ENCODE peak calls at places on chromosomes 1 and 21, in ten cellular contexts. R, F, J, T, I, A, N, Q, K and Y are unnamed samples.

GRCh38 chr21:45488839-45489479 is 53.3 kb downstream of the SLC19A1 start:
- DNase-seq in R (no peak), F (no peak), J (no peak), T (no peak), I (no peak), A (no peak), N (no peak), Q (no peak), K (no peak), Y (no peak)

GRCh38 chr1:81802601-81803422 is 2.1 kb downstream of the ADGRL2 start:
- DNase-seq in R (peak), F (peak), J (peak), T (peak), I (peak), A (peak), N (no peak), Q (peak), K (peak), Y (peak)

GRCh38 chr1:41650176-41650519 is 165.7 kb upstream of the EDN2 start:
- DNase-seq in R (no peak), F (no peak), J (no peak), T (no peak), I (no peak), A (no peak), N (no peak), Q (peak), K (no peak), Y (no peak)

GRCh38 chr1:182861994-182862393 is 22.8 kb downstream of the DHX9 start:
- DNase-seq in R (peak), F (no peak), J (no peak), T (no peak), I (no peak), A (no peak), N (no peak), Q (no peak), K (peak), Y (peak)

GRCh38 chr1:41811051-41811795 is 107.5 kb downstream of the HIVEP3 start:
- DNase-seq in R (peak), F (no peak), J (no peak), T (no peak), I (no peak), A (no peak), N (no peak), Q (peak), K (peak), Y (peak)

GRCh38 chr1:215111916-215112315 is 29.4 kb downstream of the KCNK2 start:
- DNase-seq in R (no peak), F (no peak), J (no peak), T (no peak), I (no peak), A (no peak), N (no peak), Q (no peak), K (no peak), Y (no peak)

GRCh38 chr1:59290173-59290954 is 6.5 kb upstream of the FGGY start:
- DNase-seq in R (peak), F (peak), J (peak), T (no peak), I (peak), A (no peak), N (peak), Q (no peak), K (peak), Y (peak)

GRCh38 chr1:30697977-30698376 is 25.4 kb downstream of the MATN1 start:
- DNase-seq in R (peak), F (peak), J (peak), T (no peak), I (no peak), A (peak), N (no peak), Q (peak), K (peak), Y (peak)

GRCh38 chr1:118013336-118013735 is 83.8 kb downstream of the WDR3 start:
- DNase-seq in R (no peak), F (no peak), J (no peak), T (no peak), I (no peak), A (no peak), N (no peak), Q (no peak), K (no peak), Y (no peak)

GRCh38 chr1:93751391-93752250 is 70.0 kb upstream of the BCAR3 start:
- DNase-seq in R (no peak), F (peak), J (no peak), T (no peak), I (no peak), A (no peak), N (no peak), Q (no peak), K (no peak), Y (no peak)

GRCh38 chr1:35554261-35555211 is 2.7 kb downstream of the KIAA0319L start:
- DNase-seq in R (no peak), F (no peak), J (no peak), T (no peak), I (no peak), A (no peak), N (no peak), Q (no peak), K (no peak), Y (peak)

GRCh38 chr1:21508580-21509350 is 458 bp upstream of the ALPL start:
- DNase-seq in R (no peak), F (peak), J (peak), T (peak), I (peak), A (peak), N (no peak), Q (peak), K (peak), Y (peak)

GRCh38 chr1:155858805-155859233 is 548 bp upstream of the SYT11 start:
- DNase-seq in R (peak), F (no peak), J (peak), T (peak), I (peak), A (peak), N (no peak), Q (peak), K (no peak), Y (no peak)

GRCh38 chr1:10538608-10539355 is 64.0 kb downstream of the PEX14 start:
- DNase-seq in R (no peak), F (no peak), J (no peak), T (no peak), I (no peak), A (no peak), N (no peak), Q (no peak), K (peak), Y (no peak)

GRCh38 chr1:171226757-171227370 is 21.4 kb upstream of the FMO1 start:
- DNase-seq in R (peak), F (peak), J (peak), T (peak), I (no peak), A (no peak), N (peak), Q (peak), K (peak), Y (peak)

GRCh38 chr1:208475951-208476824 is 232.0 kb upstream of the PLXNA2 start:
- DNase-seq in R (no peak), F (peak), J (no peak), T (peak), I (no peak), A (no peak), N (no peak), Q (peak), K (no peak), Y (peak)

GRCh38 chr1:180586671-180587155 is 27.9 kb downstream of the OVAAL start:
- DNase-seq in R (peak), F (no peak), J (peak), T (no peak), I (peak), A (no peak), N (no peak), Q (peak), K (peak), Y (peak)

GRCh38 chr21:29299906-29300546 is 1.3 kb downstream of the BACH1 start:
- DNase-seq in R (peak), F (peak), J (peak), T (peak), I (peak), A (no peak), N (peak), Q (peak), K (peak), Y (peak)

GRCh38 chr1:207871117-207871649 is 39.7 kb downstream of the CD34 start:
- DNase-seq in R (no peak), F (no peak), J (no peak), T (no peak), I (no peak), A (no peak), N (no peak), Q (no peak), K (no peak), Y (no peak)

GRCh38 chr1:39574646-39575045 is 1.9 kb downstream of the PABPC4 start:
- DNase-seq in R (no peak), F (peak), J (peak), T (no peak), I (peak), A (no peak), N (no peak), Q (no peak), K (peak), Y (no peak)

GRCh38 chr1:110341872-110342331 is 2.7 kb downstream of the RBM15 start:
- DNase-seq in R (no peak), F (no peak), J (no peak), T (no peak), I (no peak), A (no peak), N (no peak), Q (no peak), K (no peak), Y (no peak)

GRCh38 chr1:239912471-239912870 is 179.2 kb upstream of the FMN2 start:
- DNase-seq in R (no peak), F (no peak), J (no peak), T (no peak), I (no peak), A (no peak), N (no peak), Q (peak), K (peak), Y (peak)

GRCh38 chr1:6037338-6037762 is 8.3 kb upstream of the KCNAB2 start:
- DNase-seq in R (no peak), F (no peak), J (no peak), T (no peak), I (no peak), A (no peak), N (no peak), Q (peak), K (peak), Y (peak)

GRCh38 chr1:64733576-64734288 is 11.1 kb upstream of the RAVER2 start:
- DNase-seq in R (peak), F (no peak), J (no peak), T (no peak), I (no peak), A (no peak), N (no peak), Q (peak), K (peak), Y (peak)

GRCh38 chr1:101975371-101975770 is 21.4 kb downstream of the OLFM3 start:
- DNase-seq in R (no peak), F (no peak), J (no peak), T (no peak), I (no peak), A (no peak), N (no peak), Q (no peak), K (no peak), Y (no peak)

GRCh38 chr1:233631810-233632375 is 18.0 kb downstream of the KCNK1 start:
- DNase-seq in R (no peak), F (no peak), J (no peak), T (no peak), I (no peak), A (no peak), N (no peak), Q (no peak), K (no peak), Y (no peak)

GRCh38 chr1:161223805-161224694 is 622 bp upstream of the APOA2 start:
- DNase-seq in R (no peak), F (no peak), J (no peak), T (no peak), I (no peak), A (no peak), N (no peak), Q (no peak), K (no peak), Y (no peak)

GRCh38 chr1:246988316-246988715 is 19.5 kb downstream of the ZNF695 start:
- DNase-seq in R (no peak), F (no peak), J (no peak), T (no peak), I (no peak), A (no peak), N (no peak), Q (no peak), K (no peak), Y (no peak)

GRCh38 chr1:184866991-184867788 is 107.1 kb downstream of the NIBAN1 start:
- DNase-seq in R (peak), F (no peak), J (peak), T (no peak), I (no peak), A (no peak), N (no peak), Q (peak), K (peak), Y (peak)

DNA sequence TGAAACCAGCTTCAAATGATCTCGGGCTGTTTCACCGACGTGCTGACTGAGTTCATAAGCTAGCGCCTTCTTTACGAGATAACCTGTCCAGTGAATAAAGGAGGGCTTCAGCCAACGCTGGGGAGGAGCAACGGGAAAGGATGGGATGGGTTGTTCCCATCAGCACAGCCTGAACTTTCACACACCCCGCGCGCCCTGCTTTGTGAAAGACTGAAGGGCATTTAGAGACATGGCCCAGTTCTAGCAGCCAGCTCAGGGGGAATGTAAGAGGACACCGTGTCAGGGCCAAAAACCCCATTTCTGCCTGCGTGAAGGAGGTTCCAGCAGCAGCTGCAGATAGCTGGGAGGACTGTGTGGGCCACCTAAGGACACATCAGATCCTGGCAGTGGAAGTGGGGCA is 255.1 kb upstream of the RAB4A start:
- DNase-seq in R (no peak), F (no peak), J (no peak), T (peak), I (no peak), A (no peak), N (no peak), Q (no peak), K (no peak), Y (no peak)
- H3K4me3 ChIP-seq in R (no peak), F (no peak), J (no peak), T (no peak), I (no peak), A (no peak), N (no peak), Q (no peak), K (no peak), Y (no peak)

DNA sequence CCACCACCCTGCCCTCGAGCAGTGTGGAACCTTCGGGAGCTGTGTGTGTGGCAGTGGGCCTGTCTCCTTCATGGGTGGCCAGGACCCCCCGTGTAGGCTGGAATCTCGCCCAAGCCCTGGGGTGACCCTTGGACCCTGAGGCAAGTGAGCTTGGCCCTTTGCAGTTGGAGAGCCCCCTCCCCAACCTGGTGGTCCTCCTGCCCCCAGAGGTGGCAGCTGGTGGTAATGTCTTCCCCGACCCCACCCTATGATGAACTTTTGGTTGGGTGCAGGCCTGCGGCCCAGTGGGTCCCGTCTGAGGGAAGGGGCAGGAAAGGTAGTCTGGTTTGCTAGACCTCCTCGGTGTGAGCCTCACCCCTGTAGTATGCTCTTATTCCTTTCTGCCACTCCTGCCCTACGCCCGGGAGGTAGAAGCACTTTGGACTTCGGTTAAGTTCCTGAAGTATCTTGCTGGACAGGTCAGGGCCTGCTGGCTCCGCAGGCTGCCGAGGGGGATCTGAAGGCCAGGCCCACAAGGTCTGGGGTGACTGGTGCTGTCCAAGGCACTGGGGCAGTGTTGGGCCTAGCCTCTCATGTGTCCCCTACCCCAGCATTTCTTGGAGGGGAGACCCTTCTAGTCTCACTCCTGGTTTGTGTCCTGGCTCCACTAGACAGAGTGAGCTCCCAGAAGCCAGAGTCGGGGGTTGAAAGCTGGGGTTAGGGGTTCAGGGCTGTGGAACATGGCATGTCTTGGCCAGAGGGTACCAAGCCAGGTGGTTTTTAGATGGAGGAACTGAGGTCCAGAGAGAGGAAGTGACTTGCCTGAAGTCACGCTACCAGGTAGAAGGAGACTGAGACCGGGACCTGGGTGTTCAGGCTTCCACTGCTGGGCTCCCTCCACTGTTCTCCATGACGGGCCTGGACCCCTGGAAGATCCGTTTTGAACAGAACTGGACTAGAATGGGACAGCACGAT is 1.7 kb downstream of the ZNF362 start:
- DNase-seq in R (no peak), F (peak), J (peak), T (no peak), I (peak), A (no peak), N (no peak), Q (peak), K (peak), Y (peak)
- TF ChIP-seq CTCF in R (no peak), F (no peak), J (no peak), T (no peak), I (no peak), A (no peak), N (no peak), Q (no peak), K (no peak), Y (no peak)

GRCh38 chr1:61133048-61134019 is 51.0 kb downstream of the NFIA start:
- DNase-seq in R (no peak), F (no peak), J (no peak), T (no peak), I (no peak), A (no peak), N (no peak), Q (no peak), K (no peak), Y (no peak)
- H3K4me3 ChIP-seq in R (no peak), F (no peak), J (no peak), T (no peak), I (no peak), A (no peak), N (no peak), Q (no peak), K (no peak), Y (no peak)

GRCh38 chr1:68448365-68448764 is 1.4 kb downstream of the RPE65 start:
- DNase-seq in R (no peak), F (no peak), J (no peak), T (no peak), I (no peak), A (no peak), N (no peak), Q (no peak), K (no peak), Y (no peak)
- TF ChIP-seq CTCF in R (no peak), F (no peak), J (no peak), T (no peak), I (no peak), A (no peak), N (no peak), Q (no peak), K (no peak), Y (no peak)

GRCh38 chr1:12184008-12184681 is 17.4 kb downstream of the TNFRSF1B start:
- DNase-seq in R (peak), F (peak), J (no peak), T (peak), I (no peak), A (peak), N (no peak), Q (peak), K (peak), Y (peak)
- H3K4me3 ChIP-seq in R (no peak), F (no peak), J (no peak), T (no peak), I (no peak), A (no peak), N (no peak), Q (no peak), K (no peak), Y (no peak)

DNA sequence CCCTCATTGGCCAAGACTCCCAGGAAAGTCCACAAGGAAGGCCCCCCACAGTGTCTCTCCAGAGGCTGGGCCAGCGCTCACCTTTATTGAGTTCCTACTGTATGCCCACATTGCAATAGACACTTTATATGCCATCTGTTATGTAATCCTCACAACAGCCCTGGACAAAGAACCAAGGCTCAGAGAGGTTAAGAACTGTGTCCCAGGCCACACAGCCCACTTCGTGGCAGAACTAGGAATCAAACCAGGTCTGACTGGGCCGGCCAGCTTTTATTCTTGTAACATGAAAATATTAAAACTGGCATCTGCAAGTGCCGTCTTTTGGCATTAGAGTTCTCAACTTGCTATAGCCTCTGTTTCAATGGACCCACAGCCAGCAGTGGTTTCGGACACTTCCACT is 4.5 kb downstream of the CTRC start:
- DNase-seq in R (no peak), F (no peak), J (no peak), T (no peak), I (no peak), A (no peak), N (no peak), Q (no peak), K (no peak), Y (no peak)
- TF ChIP-seq CTCF in R (no peak), F (no peak), J (no peak), T (no peak), I (no peak), A (no peak), N (no peak), Q (no peak), K (no peak), Y (no peak)

GRCh38 chr21:37364722-37365121 is 1.9 kb upstream of the DYRK1A start:
- DNase-seq in R (no peak), F (no peak), J (no peak), T (no peak), I (no peak), A (no peak), N (no peak), Q (no peak), K (no peak), Y (no peak)
- H3K4me3 ChIP-seq in R (no peak), F (peak), J (no peak), T (no peak), I (no peak), A (no peak), N (peak), Q (peak), K (no peak), Y (no peak)

GRCh38 chr1:114554577-114554976 is 26.8 kb downstream of the BCAS2 start:
- DNase-seq in R (no peak), F (no peak), J (peak), T (no peak), I (no peak), A (no peak), N (no peak), Q (no peak), K (no peak), Y (no peak)

GRCh38 chr1:114561333-114561732 is 20.1 kb downstream of the BCAS2 start:
- DNase-seq in R (no peak), F (no peak), J (no peak), T (no peak), I (no peak), A (no peak), N (no peak), Q (no peak), K (no peak), Y (no peak)

GRCh38 chr1:114564141-114564540 is 17.3 kb downstream of the BCAS2 start:
- DNase-seq in R (no peak), F (no peak), J (no peak), T (no peak), I (no peak), A (no peak), N (no peak), Q (no peak), K (no peak), Y (no peak)

GRCh38 chr1:114559356-114559755 is 22.1 kb downstream of the BCAS2 start:
- DNase-seq in R (no peak), F (no peak), J (no peak), T (no peak), I (no peak), A (no peak), N (no peak), Q (no peak), K (no peak), Y (no peak)

GRCh38 chr1:114558548-114558947 is 22.9 kb downstream of the BCAS2 start:
- DNase-seq in R (no peak), F (peak), J (peak), T (no peak), I (no peak), A (no peak), N (no peak), Q (peak), K (no peak), Y (peak)
- TF ChIP-seq CTCF in R (peak), F (peak), J (peak), T (no peak), I (no peak), A (no peak), N (peak), Q (peak), K (peak), Y (peak)

GRCh38 chr1:50183734-50184133 is 75.0 kb downstream of the ELAVL4 start:
- DNase-seq in R (no peak), F (no peak), J (no peak), T (no peak), I (no peak), A (no peak), N (no peak), Q (no peak), K (no peak), Y (no peak)
- H3K4me3 ChIP-seq in R (no peak), F (no peak), J (no peak), T (no peak), I (no peak), A (no peak), N (no peak), Q (no peak), K (no peak), Y (no peak)

GRCh38 chr21:17726047-17726446 is 93.1 kb downstream of the C21orf91 start:
- DNase-seq in R (no peak), F (no peak), J (no peak), T (no peak), I (no peak), A (no peak), N (no peak), Q (peak), K (peak), Y (no peak)
- TF ChIP-seq CTCF in R (no peak), F (no peak), J (peak), T (no peak), I (no peak), A (no peak), N (peak), Q (peak), K (peak), Y (no peak)